ENCODE peak calls at places on chromosomes 4 and X, in seven cellular contexts. K, J, T, R, V, A and L are unnamed samples.

GRCh38 chr4:110508827-110509446 is 33.0 kb downstream of the ENPEP start:
- DNase-seq in J (no peak), R (no peak), V (no peak), A (no peak), T (no peak), K (no peak), L (no peak)

GRCh38 chr4:54226399-54227260 is 2.5 kb upstream of the PDGFRA start:
- DNase-seq in V (peak; percentile 39), T (peak; percentile 36), R (peak; percentile 81), K (peak; percentile 46), J (no peak), A (peak; percentile 68), L (no peak)

GRCh38 chr4:99405433-99406115 is 29.6 kb downstream of the ADH7 start:
- DNase-seq in V (peak; percentile 8), K (peak; percentile 44), J (peak; percentile 72), T (peak; percentile 77), A (no peak), R (peak; percentile 45), L (peak; percentile 80)

GRCh38 chr4:78612398-78613005 is 60.9 kb downstream of the ANXA3 start:
- DNase-seq in T (no peak), K (no peak), J (peak; percentile 37), A (no peak), R (no peak), V (no peak), L (no peak)

GRCh38 chr4:141304346-141304745 is 83.7 kb downstream of the ZNF330 start:
- DNase-seq in J (no peak), K (no peak), V (no peak), A (no peak), T (no peak), R (no peak), L (no peak)

GRCh38 chrX:40088299-40088625 is 9.5 kb downstream of the BCOR start:
- DNase-seq in J (no peak), V (no peak), T (no peak), A (no peak), R (no peak), K (no peak), L (no peak)

GRCh38 chr4:14018191-14018853 is 390.8 kb upstream of the BOD1L1 start:
- DNase-seq in K (no peak), J (no peak), A (no peak), V (no peak), T (no peak), R (no peak), L (no peak)

GRCh38 chrX:130825509-130825908 is 77.5 kb downstream of the ENOX2 start:
- DNase-seq in J (no peak), K (no peak), T (no peak), R (no peak), V (no peak), A (no peak), L (no peak)

GRCh38 chrX:71067079-71067478 is 1.1 kb downstream of the SNX12 start:
- DNase-seq in K (no peak), J (no peak), A (no peak), R (no peak), V (no peak), T (no peak), L (no peak)

GRCh38 chr4:134544303-134544761 is 342.7 kb upstream of the PABPC4L start:
- DNase-seq in T (no peak), V (no peak), A (no peak), K (no peak), R (no peak), J (no peak), L (no peak)

GRCh38 chr4:106763044-106763443 is 273.1 kb downstream of the DKK2 start:
- DNase-seq in R (no peak), A (no peak), J (no peak), K (no peak), V (no peak), T (no peak), L (no peak)

GRCh38 chrX:651922-652775 is 21.6 kb downstream of the SHOX start:
- DNase-seq in V (no peak), R (no peak), J (no peak), A (no peak), T (no peak), K (no peak), L (peak; percentile 25)

GRCh38 chrX:40086569-40087335 is 11.0 kb downstream of the BCOR start:
- DNase-seq in R (no peak), A (no peak), K (no peak), V (no peak), J (no peak), T (no peak), L (no peak)

GRCh38 chr4:57442834-57443291 is 332.7 kb upstream of the IGFBP7 start:
- DNase-seq in R (no peak), V (no peak), J (peak; percentile 22), T (peak; percentile 73), A (no peak), K (peak; percentile 42), L (peak; percentile 27)

GRCh38 chr4:1501754-1502500 is 95.7 kb upstream of the NKX1-1 start:
- DNase-seq in K (no peak), A (peak; percentile 22), R (peak; percentile 54), T (no peak), V (peak; percentile 23), J (no peak), L (no peak)

GRCh38 chr4:181909368-181909767 is 333.8 kb upstream of the TENM3 start:
- DNase-seq in J (no peak), V (no peak), A (no peak), T (no peak), R (no peak), K (no peak), L (no peak)

GRCh38 chr4:38765391-38765790 is 17.4 kb downstream of the TLR10 start:
- DNase-seq in A (no peak), K (no peak), J (no peak), V (no peak), T (no peak), R (no peak), L (no peak)

GRCh38 chr4:8329859-8330761 is 60.6 kb downstream of the HTRA3 start:
- DNase-seq in R (peak; percentile 65), V (no peak), T (no peak), A (peak; percentile 37), J (no peak), K (no peak), L (peak; percentile 17)

GRCh38 chr4:40160258-40160657 is 36.6 kb upstream of the RHOH start:
- DNase-seq in A (no peak), V (no peak), T (no peak), R (no peak), J (no peak), K (no peak), L (no peak)

GRCh38 chrX:101260435-101260834 is 30.7 kb downstream of the TAF7L start:
- DNase-seq in V (no peak), J (no peak), A (no peak), T (peak; percentile 22), R (no peak), K (no peak), L (no peak)

GRCh38 chrX:153546386-153546785 is 28.9 kb downstream of the ATP2B3 start:
- DNase-seq in K (no peak), J (no peak), V (no peak), R (no peak), A (no peak), T (no peak), L (no peak)

GRCh38 chr4:9997881-9998280 is 23.4 kb downstream of the SLC2A9 start:
- DNase-seq in A (no peak), V (no peak), J (no peak), T (no peak), R (no peak), K (no peak), L (no peak)

DNA sequence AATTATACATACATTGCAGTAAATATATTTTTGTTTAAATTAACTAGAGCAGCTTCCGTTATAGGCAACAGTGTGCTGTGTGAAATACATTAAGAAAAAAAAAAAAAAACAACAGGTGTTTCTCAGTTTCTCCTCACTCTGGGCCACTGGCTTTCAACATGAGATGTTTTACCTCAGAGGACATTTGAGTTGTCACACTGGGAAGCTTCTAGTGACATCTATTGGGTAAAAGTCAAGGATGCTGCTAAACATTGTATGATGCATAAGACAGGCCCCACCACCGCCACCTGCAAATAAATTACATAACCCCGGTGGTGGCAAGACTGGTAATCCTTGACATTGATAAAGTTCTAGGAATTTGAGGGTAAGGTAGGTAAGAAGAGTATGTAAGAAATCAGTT is 1512.2 kb downstream of the C4orf33 start:
- DNase-seq in K (no peak), J (no peak), R (no peak), A (no peak), V (no peak), T (no peak), L (no peak)
- TF ChIP-seq CTCF in K (no peak), J (peak; percentile 19), R (no peak), A (no peak), V (no peak), T (no peak), L (no peak)

DNA sequence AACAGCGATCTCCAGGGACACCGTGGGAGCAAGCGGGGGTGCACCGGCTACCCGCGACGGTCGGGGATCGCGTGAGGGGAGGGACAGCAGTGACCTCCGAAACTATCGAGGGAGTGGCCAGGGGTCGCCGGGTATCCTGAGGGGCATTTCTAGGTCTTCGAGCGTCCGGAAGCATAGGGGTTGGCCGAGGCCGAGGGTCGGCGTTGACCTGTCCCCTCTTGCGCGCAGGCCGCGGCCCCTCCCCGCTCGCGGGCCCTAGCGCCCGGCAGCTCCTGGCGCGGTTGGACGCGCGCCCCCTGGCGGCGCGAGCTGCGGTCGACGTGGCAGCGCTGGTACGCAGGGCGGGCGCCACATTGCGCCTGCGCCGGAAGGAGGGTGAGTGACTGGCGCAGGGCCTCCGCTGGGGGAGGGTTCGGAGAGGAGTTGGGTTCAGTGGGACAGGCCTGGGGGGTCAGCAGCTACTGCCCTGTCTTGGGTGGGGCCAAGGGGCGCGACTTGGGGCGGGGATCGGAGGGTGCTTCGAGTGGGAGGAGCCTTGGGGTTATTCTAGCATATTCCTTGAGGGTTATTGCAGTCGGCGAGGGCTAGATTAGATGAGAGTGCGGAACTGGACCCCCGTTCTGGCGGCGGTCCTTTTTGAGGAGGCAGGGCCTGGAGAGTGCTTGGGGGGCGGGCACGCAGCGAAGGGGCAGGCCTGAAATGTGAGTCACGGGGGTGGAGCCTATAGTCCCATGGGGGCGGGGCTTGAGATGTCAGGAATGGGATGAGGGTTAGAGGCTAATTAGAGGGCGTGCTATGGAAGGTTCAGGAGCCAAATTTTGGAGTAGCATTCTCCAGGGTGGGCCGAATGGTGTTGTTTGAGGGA is 1.2 kb downstream of the MAGIX start:
- DNase-seq in R (peak; percentile 95), A (peak; percentile 91), V (peak; percentile 86), K (peak; percentile 91), J (peak; percentile 86), T (peak; percentile 79), L (peak; percentile 67)
- TF ChIP-seq CTCF in R (peak; percentile 77), A (peak; percentile 76), V (peak; percentile 67), K (peak; percentile 75), J (peak; percentile 85), T (peak; percentile 80), L (peak; percentile 76)

DNA sequence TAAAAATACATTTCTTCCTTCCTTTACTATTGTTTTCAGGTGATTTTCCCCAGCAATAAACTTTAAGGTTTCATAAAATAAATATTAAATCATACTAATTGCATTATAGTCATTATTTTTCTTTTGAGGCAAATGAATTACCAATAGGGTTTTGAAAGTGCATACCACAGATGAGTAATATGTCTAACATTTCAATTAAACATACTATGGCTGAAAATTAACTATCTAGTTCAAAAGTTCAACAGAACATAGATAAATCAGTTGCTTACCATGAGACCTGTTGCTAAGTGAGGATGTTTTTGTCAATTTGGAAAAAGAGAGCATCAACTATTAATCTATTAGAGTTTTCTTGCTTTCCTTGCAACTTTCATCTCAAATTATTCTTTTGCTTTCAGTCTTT is 35.0 kb downstream of the NPY5R start:
- DNase-seq in J (no peak), A (no peak), V (no peak), R (no peak), K (no peak), T (no peak), L (no peak)
- TF ChIP-seq CTCF in J (no peak), A (no peak), V (no peak), R (no peak), K (no peak), T (no peak), L (no peak)

GRCh38 chrX:140123446-140123845 is 158.1 kb upstream of the CXorf66 start:
- DNase-seq in R (no peak), A (no peak), T (peak; percentile 16), J (no peak), V (no peak), K (no peak), L (no peak)
- TF ChIP-seq CTCF in R (no peak), A (no peak), T (peak; percentile 15), J (peak; percentile 7), V (no peak), K (no peak), L (peak; percentile 34)